ENCODE peak calls at places on chromosomes 16 and 17, in four cellular contexts. One of them, this sample, is unnamed.
A peak's percentile ranks its signal among the peaks of the same experiment; 100 is the strongest.

GRCh38 chr17:78390241-78391050 is 12.0 kb downstream of the PGS1 start:
- DNase-seq in foreskin fibroblast: peak; percentile 96
- DNase-seq in Caco-2: peak; percentile 61
- DNase-seq in T-helper 1 cell: no peak
- DNase-seq in this sample: no peak

GRCh38 chr16:58451263-58451662 is 48.7 kb upstream of the NDRG4 start:
- DNase-seq in foreskin fibroblast: no peak
- DNase-seq in Caco-2: no peak
- DNase-seq in T-helper 1 cell: no peak
- DNase-seq in this sample: no peak

GRCh38 chr17:7982171-7982570 is 20.2 kb upstream of the GUCY2D start:
- DNase-seq in foreskin fibroblast: peak; percentile 65
- DNase-seq in Caco-2: no peak
- DNase-seq in T-helper 1 cell: no peak
- DNase-seq in this sample: no peak

GRCh38 chr17:10357768-10358167 is 15.0 kb downstream of the MYH13 start:
- DNase-seq in foreskin fibroblast: no peak
- DNase-seq in Caco-2: no peak
- DNase-seq in T-helper 1 cell: no peak
- DNase-seq in this sample: peak; percentile 12

GRCh38 chr16:19804538-19805323 is 79.9 kb downstream of the GPRC5B start:
- DNase-seq in foreskin fibroblast: no peak
- DNase-seq in Caco-2: no peak
- DNase-seq in T-helper 1 cell: no peak
- DNase-seq in this sample: no peak

GRCh38 chr17:39236383-39236927 is 10.7 kb upstream of the STAC2 start:
- DNase-seq in foreskin fibroblast: no peak
- DNase-seq in Caco-2: no peak
- DNase-seq in T-helper 1 cell: no peak
- DNase-seq in this sample: no peak

GRCh38 chr16:19831678-19832077 is 53.0 kb downstream of the GPRC5B start:
- DNase-seq in foreskin fibroblast: peak; percentile 66
- DNase-seq in Caco-2: no peak
- DNase-seq in T-helper 1 cell: no peak
- DNase-seq in this sample: no peak

GRCh38 chr17:44909681-44910144 is 5.6 kb downstream of the GFAP start:
- DNase-seq in foreskin fibroblast: peak; percentile 67
- DNase-seq in Caco-2: no peak
- DNase-seq in T-helper 1 cell: no peak
- DNase-seq in this sample: no peak

GRCh38 chr17:10149573-10150399 is 48.6 kb downstream of the GAS7 start:
- DNase-seq in foreskin fibroblast: peak; percentile 82
- DNase-seq in Caco-2: no peak
- DNase-seq in T-helper 1 cell: no peak
- DNase-seq in this sample: no peak